ENCODE peak calls at places on chromosomes 4 and X, in four cellular contexts. O is H1, Q is H9, R is IMR-90. V is an unnamed sample.

GRCh38 chr4:94559351-94559806 is 107.6 kb downstream of the PDLIM5 start:
- DNase-seq in O (no peak), Q (no peak), R (peak), V (no peak)

GRCh38 chrX:19152762-19153161 is 30.5 kb upstream of the ADGRG2 start:
- DNase-seq in O (no peak), Q (no peak), R (peak), V (no peak)

GRCh38 chr4:156594619-156595018 is 377.0 kb downstream of the PDGFC start:
- DNase-seq in O (no peak), Q (no peak), R (no peak), V (no peak)

GRCh38 chr4:100494166-100494565 is 23.7 kb downstream of the EMCN start:
- DNase-seq in O (no peak), Q (no peak), R (peak), V (no peak)

GRCh38 chrX:79371640-79372039 is 4.5 kb upstream of the ITM2A start:
- DNase-seq in O (no peak), Q (no peak), R (no peak), V (no peak)

GRCh38 chr4:97900187-97900586 is 243.1 kb downstream of the STPG2 start:
- DNase-seq in O (no peak), Q (no peak), R (no peak), V (no peak)

GRCh38 chrX:120408168-120408567 is 46.3 kb downstream of the ATP1B4 start:
- DNase-seq in O (no peak), Q (peak), R (no peak), V (no peak)

GRCh38 chrX:80817002-80817401 is 7.3 kb upstream of the BRWD3 start:
- DNase-seq in O (no peak), Q (no peak), R (no peak), V (no peak)

GRCh38 chr4:65310586-65310985 is 359.7 kb downstream of the EPHA5 start:
- DNase-seq in O (no peak), Q (no peak), R (no peak), V (no peak)

GRCh38 chr4:11271263-11271662 is 157.4 kb downstream of the HS3ST1 start:
- DNase-seq in O (no peak), Q (no peak), R (no peak), V (no peak)

GRCh38 chr4:2962614-2963184 is 507 bp downstream of the NOP14 start:
- DNase-seq in O (peak), Q (peak), R (peak), V (peak)
- H2AK5ac ChIP-seq in O (no peak), Q (no peak), R (peak), V (peak)

DNA sequence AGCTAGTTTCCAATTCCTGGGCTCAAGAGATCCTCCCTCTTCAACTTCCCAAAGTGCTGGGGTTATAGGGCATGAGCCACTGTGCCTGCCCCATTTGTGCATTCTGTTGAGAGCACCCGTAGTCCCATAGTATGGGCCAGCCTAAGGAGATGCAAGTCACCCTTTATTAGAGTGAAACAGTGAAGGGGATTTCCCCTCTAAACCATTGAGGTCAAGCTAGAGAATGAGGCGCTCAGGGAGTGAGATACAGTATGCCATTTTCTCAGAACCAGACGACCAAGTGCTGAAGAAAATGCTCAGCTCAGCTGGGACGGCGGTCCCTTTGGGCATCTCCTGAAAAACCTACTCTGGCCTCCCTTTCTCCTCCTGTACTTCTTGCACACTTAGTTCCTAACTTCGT is 18.7 kb downstream of the RNF4 start:
- DNase-seq in O (no peak), Q (no peak), R (no peak), V (no peak)
- H3K23ac ChIP-seq in O (no peak), Q (no peak), R (no peak), V (no peak)

DNA sequence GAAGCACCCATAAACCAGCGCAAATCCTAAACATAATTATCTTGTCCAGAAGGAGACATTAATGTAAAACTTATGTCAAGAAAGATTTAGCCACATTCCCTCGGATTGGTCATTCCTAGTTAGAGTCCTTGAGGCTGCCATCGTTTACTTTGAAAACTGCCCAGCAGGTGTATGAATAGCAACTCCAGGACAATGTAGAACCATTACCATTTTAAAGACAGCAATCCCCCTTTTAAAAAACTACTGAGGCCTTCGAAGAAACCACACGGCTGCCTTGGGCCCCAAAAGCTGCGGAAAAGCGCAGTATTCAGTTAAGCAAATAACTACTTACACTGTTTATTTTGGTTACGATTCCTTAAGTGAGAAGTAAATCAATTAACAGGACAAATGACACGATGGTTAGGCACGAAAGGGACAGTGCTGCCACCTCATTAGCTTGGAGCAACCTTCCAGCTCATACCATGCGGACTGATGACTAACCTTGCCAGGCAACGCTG is 814 bp upstream of the SGMS2 start:
- DNase-seq in O (no peak), Q (no peak), R (no peak), V (no peak)
- H2BK15ac ChIP-seq in O (no peak), Q (no peak), R (no peak), V (no peak)

DNA sequence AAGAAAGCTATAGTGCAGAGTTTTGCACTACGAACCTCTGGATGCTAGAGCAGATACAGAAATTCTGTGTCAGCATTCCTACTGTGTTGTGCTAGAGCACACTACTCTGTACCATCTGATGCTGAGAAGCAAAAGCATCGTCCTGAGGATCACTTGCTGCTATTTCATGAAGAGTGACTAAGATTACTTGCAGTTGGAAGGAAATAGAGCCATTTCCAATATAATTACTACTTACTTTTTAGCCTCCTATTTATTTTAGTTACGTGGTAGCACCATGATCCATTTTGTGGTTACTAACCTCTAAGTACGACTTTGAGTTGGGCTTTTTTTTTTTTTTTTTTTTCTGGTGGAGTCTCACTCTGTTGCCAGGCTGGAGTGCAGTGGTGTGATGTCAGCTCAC is 226.7 kb downstream of the PALLD start:
- DNase-seq in O (no peak), Q (no peak), R (peak), V (no peak)
- H2AK5ac ChIP-seq in O (no peak), Q (no peak), R (peak), V (no peak)

GRCh38 chr4:5712931-5713330 is 1.9 kb downstream of the EVC start:
- DNase-seq in O (no peak), Q (no peak), R (no peak), V (no peak)
- H3K23ac ChIP-seq in O (no peak), Q (no peak), R (peak), V (no peak)

V was measured in neuronal stem cell.